ENCODE peak calls at places on chromosomes 16 and 17, in four cellular contexts. I, T, X and V are unnamed samples.

GRCh38 chr17:38871247-38871991 is 1.6 kb downstream of the LASP1 start:
- DNase-seq in I (peak; percentile 81), T (peak; percentile 86), X (peak; percentile 88), V (peak; percentile 90)

GRCh38 chr16:50244140-50244503 is 22.2 kb upstream of the ADCY7 start:
- DNase-seq in X (no peak), I (no peak), T (no peak), V (no peak)

GRCh38 chr17:50863221-50863843 is 2.8 kb downstream of the TOB1 start:
- DNase-seq in X (peak; percentile 45), T (peak; percentile 66), I (peak; percentile 38), V (peak; percentile 44)

GRCh38 chr17:79391808-79392233 is 219.0 kb downstream of the RBFOX3 start:
- DNase-seq in I (peak; percentile 51), X (peak; percentile 51), T (peak; percentile 79), V (peak; percentile 57)

GRCh38 chr17:42325026-42325425 is 36.7 kb downstream of the STAT5A start:
- DNase-seq in I (no peak), T (no peak), X (no peak), V (peak; percentile 72)

GRCh38 chr17:8477653-8478441 is 42.2 kb downstream of the NDEL1 start:
- DNase-seq in I (no peak), T (no peak), X (no peak), V (no peak)

GRCh38 chr16:69514366-69514765 is 51.4 kb upstream of the NFAT5 start:
- DNase-seq in X (no peak), T (no peak), I (no peak), V (no peak)

GRCh38 chr17:50935201-50936124 is 69.3 kb upstream of the TOB1 start:
- DNase-seq in I (no peak), T (peak; percentile 97), X (peak; percentile 98), V (peak; percentile 59)

GRCh38 chr16:89706446-89707260 is 5.1 kb upstream of the SPATA2L start:
- DNase-seq in I (no peak), X (no peak), T (no peak), V (no peak)

GRCh38 chr16:14202697-14203096 is 131.6 kb downstream of the MRTFB start:
- DNase-seq in X (no peak), T (no peak), I (no peak), V (peak; percentile 30)

GRCh38 chr17:68029512-68030215 is 5.9 kb upstream of the KPNA2 start:
- DNase-seq in I (no peak), X (peak; percentile 49), T (peak; percentile 33), V (no peak)

GRCh38 chr16:49921791-49922456 is 66.0 kb upstream of the ZNF423 start:
- DNase-seq in I (peak; percentile 41), X (peak; percentile 58), T (peak; percentile 81), V (peak; percentile 17)

GRCh38 chr17:12794919-12795517 is 5.7 kb downstream of the ARHGAP44 start:
- DNase-seq in T (no peak), I (no peak), X (no peak), V (no peak)

GRCh38 chr17:72219136-72219823 is 98.5 kb downstream of the SOX9 start:
- DNase-seq in X (no peak), I (no peak), T (no peak), V (no peak)

GRCh38 chr16:89919535-89920406 is 1.1 kb downstream of the MC1R start:
- DNase-seq in T (no peak), X (no peak), I (no peak), V (no peak)

GRCh38 chr17:41008811-41009210 is at the start of gene KRTAP3-1:
- DNase-seq in T (no peak), I (no peak), X (no peak), V (no peak)

GRCh38 chr16:72221216-72221995 is 49.5 kb upstream of the PMFBP1 start:
- DNase-seq in I (no peak), T (no peak), X (no peak), V (no peak)

GRCh38 chr16:75029854-75030253 is 31.0 kb downstream of the ZNRF1 start:
- DNase-seq in X (no peak), T (no peak), I (no peak), V (peak; percentile 39)

GRCh38 chr16:85528528-85529387 is 84.4 kb upstream of the GSE1 start:
- DNase-seq in X (no peak), T (no peak), I (no peak), V (no peak)

DNA sequence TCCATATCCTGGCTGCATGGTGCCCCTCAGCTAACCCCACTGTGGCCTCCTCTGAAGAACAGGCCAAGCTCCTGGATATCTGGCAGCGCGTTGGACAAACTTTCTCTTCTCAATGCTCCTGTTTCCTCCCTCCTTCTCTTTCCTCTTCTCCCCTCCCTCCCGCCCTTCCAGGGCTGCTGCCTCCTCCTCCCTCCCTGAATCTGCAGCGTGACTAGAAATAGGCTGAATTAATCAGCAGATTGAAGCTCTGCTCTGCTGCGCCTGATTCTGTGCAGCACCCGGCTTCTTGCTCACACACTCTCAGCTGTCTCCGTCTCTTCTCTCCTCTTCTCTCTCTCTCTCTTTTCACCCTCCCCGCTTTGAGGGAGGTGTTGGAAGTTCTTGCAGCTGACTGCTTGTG is 19.8 kb downstream of the TMEM94 start:
- DNase-seq in I (no peak), X (no peak), T (no peak), V (peak; percentile 18)
- H3K4me3 ChIP-seq in I (no peak overlapping the region), X (no peak overlapping the region), T (no peak overlapping the region), V (no peak overlapping the region)

GRCh38 chr16:67246945-67247697 is at the start of gene FHOD1:
- DNase-seq in T (peak; percentile 99), I (peak; percentile 98), X (peak; percentile 96), V (peak; percentile 95)

GRCh38 chr16:67249762-67250327 is 1.1 kb downstream of the SLC9A5 start:
- DNase-seq in T (no peak), I (no peak), X (no peak), V (no peak)

GRCh38 chr16:67247698-67248400 is 568 bp upstream of the FHOD1 start:
- DNase-seq in T (no peak), I (peak; percentile 10), X (no peak), V (no peak)

GRCh38 chr16:67249178-67249759 is 490 bp downstream of the SLC9A5 start:
- DNase-seq in X (no peak), I (no peak), T (no peak), V (no peak)

DNA sequence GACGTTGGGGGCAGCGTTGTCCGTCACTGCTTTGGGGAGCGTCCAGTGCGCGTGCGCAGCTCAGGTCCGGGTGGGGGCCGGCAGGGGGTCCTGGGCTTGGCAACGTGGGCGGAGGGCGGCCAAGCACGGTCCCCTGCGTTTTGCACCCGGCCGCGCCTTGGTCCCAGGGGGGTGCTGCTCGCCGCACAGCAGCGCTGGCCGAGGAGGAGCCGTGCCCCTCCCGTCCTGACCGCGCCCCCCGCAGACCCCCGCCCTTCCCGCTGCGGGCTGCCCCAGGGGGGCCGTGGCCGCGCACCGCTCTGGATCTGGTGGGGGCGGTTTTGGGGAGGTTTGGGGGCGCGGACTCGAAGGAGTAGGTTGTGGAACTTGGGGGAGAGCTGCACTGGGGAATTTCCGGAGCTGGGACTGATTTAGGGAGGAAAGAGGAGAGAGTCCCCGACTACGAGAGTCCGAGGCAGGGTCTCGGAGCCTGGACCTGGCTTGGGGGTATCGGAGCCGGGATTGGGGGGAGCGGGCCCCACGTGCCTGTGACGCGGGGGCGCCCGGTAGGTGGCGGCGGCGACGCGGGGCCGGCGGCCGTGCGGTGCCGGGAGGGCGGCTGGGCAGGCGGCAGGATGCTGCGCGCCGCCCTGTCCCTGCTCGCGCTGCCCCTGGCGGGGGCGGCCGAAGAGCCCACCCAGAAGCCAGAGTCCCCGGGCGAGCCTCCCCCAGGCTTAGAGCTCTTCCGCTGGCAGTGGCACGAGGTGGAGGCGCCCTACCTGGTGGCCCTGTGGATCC is at the start of gene SLC9A5:
- DNase-seq in I (no peak), T (no peak), X (no peak), V (no peak)
- TF ChIP-seq CTCF in I (no peak), T (peak; percentile 11), X (no peak), V (peak; percentile 7)

GRCh38 chr16:907361-907760 is 63.4 kb downstream of the LMF1 start:
- DNase-seq in X (no peak), I (peak; percentile 25), T (no peak), V (no peak)

GRCh38 chr16:907819-908218 is 63.0 kb downstream of the LMF1 start:
- DNase-seq in I (no peak), X (no peak), T (no peak), V (no peak)

GRCh38 chr16:909281-910000 is 61.3 kb downstream of the LMF1 start:
- DNase-seq in X (no peak), T (no peak), I (no peak), V (no peak)

GRCh38 chr16:910181-910580 is 60.6 kb downstream of the LMF1 start:
- DNase-seq in X (no peak), T (no peak), I (no peak), V (no peak)

DNA sequence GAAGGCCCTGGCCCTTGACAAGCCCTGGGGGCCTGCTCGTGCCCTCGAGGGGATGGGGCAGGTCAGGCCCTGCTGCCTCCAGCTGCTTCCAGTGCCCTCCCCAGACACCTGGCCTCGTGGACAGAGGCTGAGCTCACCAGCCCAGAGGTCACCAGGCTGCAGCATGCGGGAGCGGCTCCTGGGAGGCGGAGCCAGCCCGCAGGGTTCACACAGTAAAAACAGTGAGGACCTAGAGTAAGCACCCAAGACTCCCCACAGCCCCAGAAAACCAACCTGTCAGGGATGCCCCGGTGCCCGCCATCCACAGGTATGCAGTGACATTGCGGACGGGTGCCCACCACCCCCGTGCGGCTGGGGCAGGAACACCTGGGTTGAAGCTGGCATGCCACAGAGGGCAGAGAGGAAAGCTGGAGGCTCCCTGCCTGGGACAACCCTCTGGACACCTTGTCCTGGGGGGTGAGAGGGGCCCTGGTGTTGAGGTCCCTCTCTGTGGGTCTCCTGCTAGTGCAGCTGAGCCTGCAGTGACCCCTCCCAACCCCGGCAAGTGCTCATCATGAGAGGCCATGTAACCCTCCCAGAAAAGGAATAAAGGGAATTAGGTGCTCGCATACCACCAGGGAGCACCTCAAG is 62.1 kb downstream of the LMF1 start:
- DNase-seq in X (no peak), T (no peak), I (no peak), V (no peak)
- H3K4me3 ChIP-seq in X (no peak overlapping the region), T (no peak overlapping the region), I (no peak overlapping the region), V (no peak overlapping the region)

DNA sequence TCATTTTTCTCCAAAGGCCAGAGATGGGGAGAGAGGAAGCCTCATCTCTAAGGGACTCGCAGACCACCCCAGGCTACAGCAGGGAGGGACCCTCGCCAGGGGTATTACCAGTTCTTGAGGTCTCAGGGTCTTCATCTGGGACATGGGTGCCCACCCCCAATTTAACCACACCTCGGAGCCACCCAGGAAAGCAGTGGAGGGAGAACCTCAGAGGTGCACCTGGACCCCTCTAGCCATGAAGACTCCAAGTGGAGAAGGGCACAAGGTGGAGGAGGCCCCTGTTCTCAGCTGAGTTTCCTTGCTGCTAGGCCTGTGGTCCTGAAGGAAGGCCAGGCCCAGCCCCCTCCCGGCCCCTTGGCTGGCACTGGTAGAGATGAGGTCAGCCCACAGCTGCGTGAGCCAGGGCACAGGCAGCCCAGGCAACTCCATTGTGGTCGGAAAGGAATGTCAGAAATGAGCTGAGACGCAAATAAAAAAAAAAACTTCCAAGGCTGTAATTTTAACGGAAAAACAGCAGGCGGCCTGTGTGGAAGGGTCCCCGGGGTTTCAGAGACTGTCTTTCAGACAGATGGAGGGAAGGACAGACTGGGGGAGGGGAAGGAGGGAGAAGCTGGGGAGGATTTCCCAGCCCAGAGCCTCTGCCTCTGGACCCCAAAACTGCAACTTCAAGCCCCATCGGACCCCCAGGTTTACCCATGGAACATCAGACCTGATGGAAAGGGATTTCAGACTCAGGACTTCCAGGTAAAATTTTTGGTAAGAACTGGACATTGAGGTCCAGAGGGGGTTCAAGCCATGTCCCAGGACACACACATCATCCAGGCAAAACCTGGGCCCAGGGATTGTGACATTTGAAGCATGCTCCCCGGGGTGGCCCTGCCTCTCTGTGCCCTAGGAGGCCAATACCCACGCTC is 25.5 kb upstream of the MRPS23 start:
- DNase-seq in T (peak; percentile 65), I (peak; percentile 88), X (peak; percentile 67), V (peak; percentile 98)
- TF ChIP-seq CTCF in T (no peak), I (peak; percentile 45), X (no peak), V (peak; percentile 72)

GRCh38 chr16:9095998-9096397 is 4.6 kb downstream of the HAPSTR1 start:
- DNase-seq in I (no peak), X (no peak), T (no peak), V (no peak)
- H3K4me3 ChIP-seq in I (no peak overlapping the region), X (no peak overlapping the region), T (no peak overlapping the region), V (peak overlapping the region; percentile 97)